ENCODE peak calls at places on chromosomes 2 and 18, in five cellular contexts. T is KBM-7; Y is RWPE1; X is CD8-positive, alpha-beta T cell; U is kidney epithelial cell. M is an unnamed sample.
A peak's percentile ranks its signal among the peaks of the same experiment; 100 is the strongest.

GRCh38 chr2:191620144-191620543 is 57.8 kb upstream of the NABP1 start:
- DNase-seq in U (no peak), X (no peak), Y (no peak), T (no peak), M (peak; percentile 75)

GRCh38 chr2:148746973-148747372 is 102.4 kb downstream of the EPC2 start:
- DNase-seq in U (no peak), Y (no peak), X (no peak), T (no peak), M (no peak)

GRCh38 chr18:8314123-8314522 is 295.1 kb upstream of the RAB12 start:
- DNase-seq in T (no peak), Y (no peak), X (no peak), U (no peak), M (no peak)

GRCh38 chr2:58364098-58364497 is 123.0 kb upstream of the FANCL start:
- DNase-seq in U (no peak), Y (no peak), T (no peak), X (no peak), M (no peak)

GRCh38 chr2:28250006-28250405 is 142.7 kb upstream of the FOSL2 start:
- DNase-seq in T (no peak), Y (peak; percentile 84), X (no peak), U (no peak), M (peak; percentile 66)

GRCh38 chr2:151637284-151637781 is 96.9 kb downstream of the NEB start:
- DNase-seq in Y (no peak), T (peak; percentile 82), X (peak; percentile 39), U (no peak), M (no peak)

GRCh38 chr18:56593906-56594305 is 44.5 kb downstream of the TXNL1 start:
- DNase-seq in Y (no peak), T (no peak), X (no peak), U (no peak), M (peak; percentile 25)

GRCh38 chr2:106282816-106283215 is 88.7 kb upstream of the UXS1 start:
- DNase-seq in T (no peak), U (no peak), Y (no peak), X (no peak), M (no peak)

GRCh38 chr2:160583823-160584537 is 90.4 kb upstream of the RBMS1 start:
- DNase-seq in Y (no peak), T (no peak), U (no peak), X (no peak), M (no peak)

GRCh38 chr2:46804794-46805193 is 110.8 kb downstream of the MCFD2 start:
- DNase-seq in U (no peak), X (no peak), T (no peak), Y (no peak), M (peak; percentile 65)

GRCh38 chr2:69163109-69163508 is 150.1 kb downstream of the ANTXR1 start:
- DNase-seq in Y (peak; percentile 59), U (peak; percentile 85), X (no peak), T (peak; percentile 92), M (peak; percentile 94)

GRCh38 chr2:50765146-50765545 is 266.8 kb downstream of the NRXN1 start:
- DNase-seq in Y (no peak), T (no peak), U (no peak), X (no peak), M (no peak)

GRCh38 chr2:171703574-171704347 is 16.5 kb downstream of the DYNC1I2 start:
- DNase-seq in U (no peak), T (peak; percentile 52), X (no peak), Y (peak; percentile 13), M (peak; percentile 61)

GRCh38 chr2:200302940-200303727 is 3.4 kb upstream of the SPATS2L start:
- DNase-seq in Y (peak; percentile 71), T (no peak), U (peak; percentile 82), X (no peak), M (peak; percentile 45)

GRCh38 chr18:79374408-79375171 is 21.1 kb upstream of the NFATC1 start:
- DNase-seq in T (no peak), X (no peak), U (no peak), Y (no peak), M (no peak)

GRCh38 chr2:179543361-179543901 is 278.8 kb upstream of the SESTD1 start:
- DNase-seq in Y (no peak), U (no peak), T (no peak), X (no peak), M (no peak)

M was measured in fibroblast of the aortic adventitia.